ENCODE peak calls at places on chromosomes 12 and 14, in five cellular contexts. H is stimulated activated effector memory CD8-positive, alpha-beta T cell treated with anti-CD3 and anti-CD28 coated beads, Interleukin-12 subunit alpha, Interleukin-12 subunit beta, amount 100 ng/mL, for 72 hours; L is Panc1; E is RPMI7951; T is NCI-H1930. K is an unnamed sample.

GRCh38 chr12:72010365-72010764 is 71.7 kb downstream of the TPH2 start:
- DNase-seq in H (no peak), L (no peak), E (no peak), T (no peak), K (no peak)

GRCh38 chr14:81348086-81348485 is 52.0 kb downstream of the STON2 start:
- DNase-seq in H (no peak), L (no peak), E (no peak), T (no peak), K (no peak)

GRCh38 chr12:52890417-52890816 is 14.5 kb downstream of the KRT8 start:
- DNase-seq in H (no peak), L (no peak), E (no peak), T (no peak), K (no peak)

GRCh38 chr14:60658116-60658515 is 8.8 kb upstream of the SIX1 start:
- DNase-seq in H (no peak), L (no peak), E (no peak), T (no peak), K (no peak)

GRCh38 chr12:79725987-79726386 is 35.2 kb upstream of the PAWR start:
- DNase-seq in H (no peak), L (no peak), E (peak), T (no peak), K (no peak)

GRCh38 chr12:52658196-52658595 is 6.2 kb upstream of the KRT2 start:
- DNase-seq in H (no peak), L (no peak), E (no peak), T (no peak), K (no peak)

GRCh38 chr14:64636208-64636979 is 67.8 kb upstream of the PLEKHG3 start:
- DNase-seq in H (peak), L (peak), E (peak), T (peak), K (peak)

GRCh38 chr14:53786045-53786444 is 170.6 kb downstream of the BMP4 start:
- DNase-seq in H (no peak), L (no peak), E (no peak), T (no peak), K (no peak)